ENCODE peak calls at places on chromosomes 2 and 18, in eight cellular contexts. One of them, this sample, is unnamed.

GRCh38 chr2:127102464-127103242 is 4.3 kb downstream of the BIN1 start:
- DNase-seq in NCI-H1105: no peak
- DNase-seq in spleen: peak; percentile 53
- DNase-seq in head of caudate nucleus: no peak
- DNase-seq in skeletal muscle cell: no peak
- DNase-seq in KBM-7: no peak
- DNase-seq in ascending aorta: no peak
- DNase-seq in omental fat pad: no peak
- DNase-seq in this sample: no peak

GRCh38 chr2:59677095-59677609 is 876.3 kb downstream of the BCL11A start:
- DNase-seq in NCI-H1105: no peak
- DNase-seq in omental fat pad: no peak
- DNase-seq in skeletal muscle cell: no peak
- DNase-seq in KBM-7: peak; percentile 12
- DNase-seq in spleen: no peak
- DNase-seq in ascending aorta: no peak
- DNase-seq in head of caudate nucleus: no peak
- DNase-seq in this sample: no peak

GRCh38 chr18:24027156-24027555 is 12.6 kb downstream of the TTC39C start:
- DNase-seq in KBM-7: peak; percentile 53
- DNase-seq in skeletal muscle cell: peak; percentile 78
- DNase-seq in omental fat pad: no peak
- DNase-seq in spleen: no peak
- DNase-seq in head of caudate nucleus: no peak
- DNase-seq in ascending aorta: no peak
- DNase-seq in NCI-H1105: no peak
- DNase-seq in this sample: peak; percentile 21

GRCh38 chr2:118223487-118224136 is 135.3 kb downstream of the INSIG2 start:
- DNase-seq in ascending aorta: no peak
- DNase-seq in omental fat pad: no peak
- DNase-seq in skeletal muscle cell: no peak
- DNase-seq in KBM-7: peak; percentile 3
- DNase-seq in head of caudate nucleus: no peak
- DNase-seq in spleen: no peak
- DNase-seq in NCI-H1105: no peak
- DNase-seq in this sample: no peak

GRCh38 chr2:17851731-17852585 is 26.5 kb upstream of the KCNS3 start:
- DNase-seq in omental fat pad: no peak
- DNase-seq in KBM-7: peak; percentile 64
- DNase-seq in NCI-H1105: peak; percentile 44
- DNase-seq in skeletal muscle cell: peak; percentile 25
- DNase-seq in ascending aorta: no peak
- DNase-seq in spleen: no peak
- DNase-seq in head of caudate nucleus: peak; percentile 67
- DNase-seq in this sample: no peak

GRCh38 chr2:102463160-102463559 is 9.9 kb upstream of the SLC9A4 start:
- DNase-seq in KBM-7: no peak
- DNase-seq in spleen: no peak
- DNase-seq in NCI-H1105: no peak
- DNase-seq in omental fat pad: no peak
- DNase-seq in ascending aorta: no peak
- DNase-seq in skeletal muscle cell: no peak
- DNase-seq in head of caudate nucleus: no peak
- DNase-seq in this sample: no peak

GRCh38 chr2:120066708-120067547 is 54.1 kb downstream of the EPB41L5 start:
- DNase-seq in omental fat pad: no peak
- DNase-seq in KBM-7: no peak
- DNase-seq in skeletal muscle cell: no peak
- DNase-seq in NCI-H1105: peak; percentile 55
- DNase-seq in head of caudate nucleus: no peak
- DNase-seq in ascending aorta: no peak
- DNase-seq in spleen: no peak
- DNase-seq in this sample: no peak

GRCh38 chr2:23484163-23484740 is 99.3 kb downstream of the KLHL29 start:
- DNase-seq in omental fat pad: no peak
- DNase-seq in skeletal muscle cell: no peak
- DNase-seq in ascending aorta: no peak
- DNase-seq in spleen: no peak
- DNase-seq in NCI-H1105: no peak
- DNase-seq in KBM-7: no peak
- DNase-seq in head of caudate nucleus: no peak
- DNase-seq in this sample: no peak

GRCh38 chr2:236872971-236873370 is 212.7 kb upstream of the COPS8 start:
- DNase-seq in head of caudate nucleus: no peak
- DNase-seq in spleen: no peak
- DNase-seq in skeletal muscle cell: no peak
- DNase-seq in ascending aorta: no peak
- DNase-seq in KBM-7: no peak
- DNase-seq in omental fat pad: no peak
- DNase-seq in NCI-H1105: no peak
- DNase-seq in this sample: no peak

GRCh38 chr2:29388071-29388470 is 272.9 kb downstream of the CLIP4 start:
- DNase-seq in omental fat pad: no peak
- DNase-seq in head of caudate nucleus: no peak
- DNase-seq in NCI-H1105: no peak
- DNase-seq in skeletal muscle cell: no peak
- DNase-seq in spleen: no peak
- DNase-seq in ascending aorta: no peak
- DNase-seq in KBM-7: no peak
- DNase-seq in this sample: no peak

GRCh38 chr2:28639836-28640235 is 111.8 kb upstream of the PPP1CB start:
- DNase-seq in NCI-H1105: no peak
- DNase-seq in KBM-7: no peak
- DNase-seq in ascending aorta: no peak
- DNase-seq in head of caudate nucleus: no peak
- DNase-seq in spleen: no peak
- DNase-seq in skeletal muscle cell: no peak
- DNase-seq in omental fat pad: no peak
- DNase-seq in this sample: no peak

GRCh38 chr2:96523659-96524481 is 12.7 kb upstream of the ARID5A start:
- DNase-seq in spleen: no peak
- DNase-seq in KBM-7: no peak
- DNase-seq in skeletal muscle cell: no peak
- DNase-seq in NCI-H1105: no peak
- DNase-seq in omental fat pad: no peak
- DNase-seq in ascending aorta: no peak
- DNase-seq in head of caudate nucleus: no peak
- DNase-seq in this sample: no peak

GRCh38 chr2:26177122-26177521 is 4.2 kb downstream of the GAREM2 start:
- DNase-seq in skeletal muscle cell: no peak
- DNase-seq in head of caudate nucleus: no peak
- DNase-seq in NCI-H1105: no peak
- DNase-seq in KBM-7: no peak
- DNase-seq in ascending aorta: no peak
- DNase-seq in omental fat pad: no peak
- DNase-seq in spleen: no peak
- DNase-seq in this sample: no peak

GRCh38 chr2:237141556-237141955 is 55.9 kb downstream of the COPS8 start:
- DNase-seq in omental fat pad: no peak
- DNase-seq in ascending aorta: no peak
- DNase-seq in NCI-H1105: no peak
- DNase-seq in head of caudate nucleus: no peak
- DNase-seq in spleen: no peak
- DNase-seq in skeletal muscle cell: peak; percentile 99
- DNase-seq in KBM-7: no peak
- DNase-seq in this sample: no peak

GRCh38 chr2:12074126-12074883 is 327.9 kb downstream of the LPIN1 start:
- DNase-seq in KBM-7: no peak
- DNase-seq in head of caudate nucleus: no peak
- DNase-seq in skeletal muscle cell: no peak
- DNase-seq in spleen: no peak
- DNase-seq in NCI-H1105: no peak
- DNase-seq in ascending aorta: no peak
- DNase-seq in omental fat pad: no peak
- DNase-seq in this sample: no peak

GRCh38 chr2:158688722-158689121 is 106.4 kb upstream of the DAPL1 start:
- DNase-seq in ascending aorta: no peak
- DNase-seq in KBM-7: no peak
- DNase-seq in head of caudate nucleus: no peak
- DNase-seq in skeletal muscle cell: peak; percentile 74
- DNase-seq in NCI-H1105: no peak
- DNase-seq in omental fat pad: no peak
- DNase-seq in spleen: no peak
- DNase-seq in this sample: no peak

GRCh38 chr2:128445533-128445900 is 126.8 kb upstream of the HS6ST1 start:
- DNase-seq in spleen: peak; percentile 72
- DNase-seq in head of caudate nucleus: no peak
- DNase-seq in ascending aorta: no peak
- DNase-seq in omental fat pad: peak; percentile 3
- DNase-seq in skeletal muscle cell: no peak
- DNase-seq in NCI-H1105: no peak
- DNase-seq in KBM-7: no peak
- DNase-seq in this sample: no peak

GRCh38 chr2:54872783-54873182 is 149.3 kb downstream of the EML6 start:
- DNase-seq in spleen: no peak
- DNase-seq in KBM-7: no peak
- DNase-seq in skeletal muscle cell: no peak
- DNase-seq in head of caudate nucleus: no peak
- DNase-seq in omental fat pad: no peak
- DNase-seq in ascending aorta: no peak
- DNase-seq in NCI-H1105: no peak
- DNase-seq in this sample: no peak

This sample was measured in GF-D8.